ENCODE peak calls at places on chromosomes 2 and 18, in six cellular contexts. One of them, this sample, is unnamed.

GRCh38 chr2:10166489-10167295 is 44.2 kb downstream of the RRM2 start:
- DNase-seq in IMR-90: no peak
- DNase-seq in BJ: no peak
- DNase-seq in HEK293T: no peak
- DNase-seq in stimulated activated CD4-positive, alpha-beta T cell treated with anti-CD3 and anti-CD28 coated beads, Interleukin-2, amount 100 ng/mL, for 48 hours: no peak
- DNase-seq in stimulated activated CD8-positive, alpha-beta memory T cell treated with anti-CD3 and anti-CD28 coated beads, Interleukin-4, amount 100 ng/mL, for 1 hour: no peak
- DNase-seq in this sample: no peak

GRCh38 chr2:199261221-199261620 is 196.5 kb downstream of the SATB2 start:
- DNase-seq in IMR-90: peak
- DNase-seq in BJ: peak
- DNase-seq in HEK293T: no peak
- DNase-seq in stimulated activated CD4-positive, alpha-beta T cell treated with anti-CD3 and anti-CD28 coated beads, Interleukin-2, amount 100 ng/mL, for 48 hours: no peak
- DNase-seq in stimulated activated CD8-positive, alpha-beta memory T cell treated with anti-CD3 and anti-CD28 coated beads, Interleukin-4, amount 100 ng/mL, for 1 hour: no peak
- DNase-seq in this sample: no peak

GRCh38 chr2:240795468-240795867 is 24.6 kb downstream of the KIF1A start:
- DNase-seq in IMR-90: no peak
- DNase-seq in BJ: no peak
- DNase-seq in HEK293T: no peak
- DNase-seq in stimulated activated CD4-positive, alpha-beta T cell treated with anti-CD3 and anti-CD28 coated beads, Interleukin-2, amount 100 ng/mL, for 48 hours: no peak
- DNase-seq in stimulated activated CD8-positive, alpha-beta memory T cell treated with anti-CD3 and anti-CD28 coated beads, Interleukin-4, amount 100 ng/mL, for 1 hour: no peak
- DNase-seq in this sample: no peak

GRCh38 chr2:64296150-64296500 is 151.9 kb upstream of the PELI1 start:
- DNase-seq in IMR-90: no peak
- DNase-seq in BJ: no peak
- DNase-seq in HEK293T: no peak
- DNase-seq in stimulated activated CD4-positive, alpha-beta T cell treated with anti-CD3 and anti-CD28 coated beads, Interleukin-2, amount 100 ng/mL, for 48 hours: no peak
- DNase-seq in stimulated activated CD8-positive, alpha-beta memory T cell treated with anti-CD3 and anti-CD28 coated beads, Interleukin-4, amount 100 ng/mL, for 1 hour: no peak
- DNase-seq in this sample: no peak

GRCh38 chr2:174728096-174728495 is 36.2 kb downstream of the CHRNA1 start:
- DNase-seq in IMR-90: no peak
- DNase-seq in BJ: no peak
- DNase-seq in HEK293T: no peak
- DNase-seq in stimulated activated CD4-positive, alpha-beta T cell treated with anti-CD3 and anti-CD28 coated beads, Interleukin-2, amount 100 ng/mL, for 48 hours: no peak
- DNase-seq in stimulated activated CD8-positive, alpha-beta memory T cell treated with anti-CD3 and anti-CD28 coated beads, Interleukin-4, amount 100 ng/mL, for 1 hour: no peak
- DNase-seq in this sample: no peak

GRCh38 chr2:160516547-160517365 is 23.1 kb upstream of the RBMS1 start:
- DNase-seq in IMR-90: peak
- DNase-seq in BJ: no peak
- DNase-seq in HEK293T: no peak
- DNase-seq in stimulated activated CD4-positive, alpha-beta T cell treated with anti-CD3 and anti-CD28 coated beads, Interleukin-2, amount 100 ng/mL, for 48 hours: no peak
- DNase-seq in stimulated activated CD8-positive, alpha-beta memory T cell treated with anti-CD3 and anti-CD28 coated beads, Interleukin-4, amount 100 ng/mL, for 1 hour: no peak
- DNase-seq in this sample: no peak

GRCh38 chr2:159226059-159226461 is 60.4 kb downstream of the WDSUB1 start:
- DNase-seq in IMR-90: peak
- DNase-seq in BJ: no peak
- DNase-seq in HEK293T: no peak
- DNase-seq in stimulated activated CD4-positive, alpha-beta T cell treated with anti-CD3 and anti-CD28 coated beads, Interleukin-2, amount 100 ng/mL, for 48 hours: no peak
- DNase-seq in stimulated activated CD8-positive, alpha-beta memory T cell treated with anti-CD3 and anti-CD28 coated beads, Interleukin-4, amount 100 ng/mL, for 1 hour: no peak
- DNase-seq in this sample: no peak

GRCh38 chr18:47932170-47932569 is 1.7 kb upstream of the SMAD2 start:
- DNase-seq in IMR-90: no peak
- DNase-seq in BJ: no peak
- DNase-seq in HEK293T: no peak
- DNase-seq in stimulated activated CD4-positive, alpha-beta T cell treated with anti-CD3 and anti-CD28 coated beads, Interleukin-2, amount 100 ng/mL, for 48 hours: no peak
- DNase-seq in stimulated activated CD8-positive, alpha-beta memory T cell treated with anti-CD3 and anti-CD28 coated beads, Interleukin-4, amount 100 ng/mL, for 1 hour: no peak
- DNase-seq in this sample: no peak

GRCh38 chr2:25204190-25204838 is 35.9 kb upstream of the POMC start:
- DNase-seq in IMR-90: no peak
- DNase-seq in BJ: no peak
- DNase-seq in HEK293T: no peak
- DNase-seq in stimulated activated CD4-positive, alpha-beta T cell treated with anti-CD3 and anti-CD28 coated beads, Interleukin-2, amount 100 ng/mL, for 48 hours: no peak
- DNase-seq in stimulated activated CD8-positive, alpha-beta memory T cell treated with anti-CD3 and anti-CD28 coated beads, Interleukin-4, amount 100 ng/mL, for 1 hour: no peak
- DNase-seq in this sample: peak

GRCh38 chr2:82811946-82812345 is 1647.1 kb downstream of the SUCLG1 start:
- DNase-seq in IMR-90: no peak
- DNase-seq in BJ: no peak
- DNase-seq in HEK293T: no peak
- DNase-seq in stimulated activated CD4-positive, alpha-beta T cell treated with anti-CD3 and anti-CD28 coated beads, Interleukin-2, amount 100 ng/mL, for 48 hours: no peak
- DNase-seq in stimulated activated CD8-positive, alpha-beta memory T cell treated with anti-CD3 and anti-CD28 coated beads, Interleukin-4, amount 100 ng/mL, for 1 hour: no peak
- DNase-seq in this sample: no peak

GRCh38 chr2:11140492-11140891 is 14.8 kb upstream of the SLC66A3 start:
- DNase-seq in IMR-90: peak
- DNase-seq in BJ: peak
- DNase-seq in HEK293T: no peak
- DNase-seq in stimulated activated CD4-positive, alpha-beta T cell treated with anti-CD3 and anti-CD28 coated beads, Interleukin-2, amount 100 ng/mL, for 48 hours: no peak
- DNase-seq in stimulated activated CD8-positive, alpha-beta memory T cell treated with anti-CD3 and anti-CD28 coated beads, Interleukin-4, amount 100 ng/mL, for 1 hour: no peak
- DNase-seq in this sample: no peak

GRCh38 chr2:242038166-242038927 is 168.8 kb downstream of the RTP5 start:
- DNase-seq in IMR-90: no peak
- DNase-seq in BJ: no peak
- DNase-seq in HEK293T: no peak
- DNase-seq in stimulated activated CD4-positive, alpha-beta T cell treated with anti-CD3 and anti-CD28 coated beads, Interleukin-2, amount 100 ng/mL, for 48 hours: no peak
- DNase-seq in stimulated activated CD8-positive, alpha-beta memory T cell treated with anti-CD3 and anti-CD28 coated beads, Interleukin-4, amount 100 ng/mL, for 1 hour: no peak
- DNase-seq in this sample: no peak

GRCh38 chr2:240917684-240918257 is 11.6 kb downstream of the CROCC2 start:
- DNase-seq in IMR-90: no peak
- DNase-seq in BJ: no peak
- DNase-seq in HEK293T: no peak
- DNase-seq in stimulated activated CD4-positive, alpha-beta T cell treated with anti-CD3 and anti-CD28 coated beads, Interleukin-2, amount 100 ng/mL, for 48 hours: no peak
- DNase-seq in stimulated activated CD8-positive, alpha-beta memory T cell treated with anti-CD3 and anti-CD28 coated beads, Interleukin-4, amount 100 ng/mL, for 1 hour: no peak
- DNase-seq in this sample: no peak

GRCh38 chr2:191818725-191819333 is 28.1 kb downstream of the CAVIN2 start:
- DNase-seq in IMR-90: no peak
- DNase-seq in BJ: no peak
- DNase-seq in HEK293T: no peak
- DNase-seq in stimulated activated CD4-positive, alpha-beta T cell treated with anti-CD3 and anti-CD28 coated beads, Interleukin-2, amount 100 ng/mL, for 48 hours: no peak
- DNase-seq in stimulated activated CD8-positive, alpha-beta memory T cell treated with anti-CD3 and anti-CD28 coated beads, Interleukin-4, amount 100 ng/mL, for 1 hour: no peak
- DNase-seq in this sample: no peak

GRCh38 chr2:186426153-186427016 is 59.7 kb upstream of the ZC3H15 start:
- DNase-seq in IMR-90: no peak
- DNase-seq in BJ: no peak
- DNase-seq in HEK293T: no peak
- DNase-seq in stimulated activated CD4-positive, alpha-beta T cell treated with anti-CD3 and anti-CD28 coated beads, Interleukin-2, amount 100 ng/mL, for 48 hours: no peak
- DNase-seq in stimulated activated CD8-positive, alpha-beta memory T cell treated with anti-CD3 and anti-CD28 coated beads, Interleukin-4, amount 100 ng/mL, for 1 hour: no peak
- DNase-seq in this sample: peak

GRCh38 chr2:11082880-11083279 is 72.4 kb upstream of the SLC66A3 start:
- DNase-seq in IMR-90: peak
- DNase-seq in BJ: no peak
- DNase-seq in HEK293T: no peak
- DNase-seq in stimulated activated CD4-positive, alpha-beta T cell treated with anti-CD3 and anti-CD28 coated beads, Interleukin-2, amount 100 ng/mL, for 48 hours: no peak
- DNase-seq in stimulated activated CD8-positive, alpha-beta memory T cell treated with anti-CD3 and anti-CD28 coated beads, Interleukin-4, amount 100 ng/mL, for 1 hour: no peak
- DNase-seq in this sample: no peak

GRCh38 chr2:112048887-112049286 is 6.2 kb upstream of the TMEM87B start:
- DNase-seq in IMR-90: peak
- DNase-seq in BJ: peak
- DNase-seq in HEK293T: peak
- DNase-seq in stimulated activated CD4-positive, alpha-beta T cell treated with anti-CD3 and anti-CD28 coated beads, Interleukin-2, amount 100 ng/mL, for 48 hours: peak
- DNase-seq in stimulated activated CD8-positive, alpha-beta memory T cell treated with anti-CD3 and anti-CD28 coated beads, Interleukin-4, amount 100 ng/mL, for 1 hour: no peak
- DNase-seq in this sample: no peak

GRCh38 chr2:46448111-46448510 is 31.3 kb upstream of the TMEM247 start:
- DNase-seq in IMR-90: no peak
- DNase-seq in BJ: no peak
- DNase-seq in HEK293T: no peak
- DNase-seq in stimulated activated CD4-positive, alpha-beta T cell treated with anti-CD3 and anti-CD28 coated beads, Interleukin-2, amount 100 ng/mL, for 48 hours: no peak
- DNase-seq in stimulated activated CD8-positive, alpha-beta memory T cell treated with anti-CD3 and anti-CD28 coated beads, Interleukin-4, amount 100 ng/mL, for 1 hour: no peak
- DNase-seq in this sample: no peak

GRCh38 chr2:40758778-40759177 is 306.9 kb upstream of the SLC8A1 start:
- DNase-seq in IMR-90: peak
- DNase-seq in BJ: no peak
- DNase-seq in HEK293T: no peak
- DNase-seq in stimulated activated CD4-positive, alpha-beta T cell treated with anti-CD3 and anti-CD28 coated beads, Interleukin-2, amount 100 ng/mL, for 48 hours: no peak
- DNase-seq in stimulated activated CD8-positive, alpha-beta memory T cell treated with anti-CD3 and anti-CD28 coated beads, Interleukin-4, amount 100 ng/mL, for 1 hour: no peak
- DNase-seq in this sample: no peak

GRCh38 chr2:95077521-95077807 is 44.1 kb downstream of the MRPS5 start:
- DNase-seq in IMR-90: no peak
- DNase-seq in BJ: no peak
- DNase-seq in HEK293T: no peak
- DNase-seq in stimulated activated CD4-positive, alpha-beta T cell treated with anti-CD3 and anti-CD28 coated beads, Interleukin-2, amount 100 ng/mL, for 48 hours: no peak
- DNase-seq in stimulated activated CD8-positive, alpha-beta memory T cell treated with anti-CD3 and anti-CD28 coated beads, Interleukin-4, amount 100 ng/mL, for 1 hour: no peak
- DNase-seq in this sample: no peak

GRCh38 chr2:235594041-235594440 is 100.2 kb downstream of the AGAP1 start:
- DNase-seq in IMR-90: peak
- DNase-seq in BJ: no peak
- DNase-seq in HEK293T: peak
- DNase-seq in stimulated activated CD4-positive, alpha-beta T cell treated with anti-CD3 and anti-CD28 coated beads, Interleukin-2, amount 100 ng/mL, for 48 hours: no peak
- DNase-seq in stimulated activated CD8-positive, alpha-beta memory T cell treated with anti-CD3 and anti-CD28 coated beads, Interleukin-4, amount 100 ng/mL, for 1 hour: no peak
- DNase-seq in this sample: peak

GRCh38 chr2:104856086-104856972 is 2.4 kb downstream of the POU3F3 start:
- DNase-seq in IMR-90: no peak
- DNase-seq in BJ: no peak
- DNase-seq in HEK293T: no peak
- DNase-seq in stimulated activated CD4-positive, alpha-beta T cell treated with anti-CD3 and anti-CD28 coated beads, Interleukin-2, amount 100 ng/mL, for 48 hours: no peak
- DNase-seq in stimulated activated CD8-positive, alpha-beta memory T cell treated with anti-CD3 and anti-CD28 coated beads, Interleukin-4, amount 100 ng/mL, for 1 hour: no peak
- DNase-seq in this sample: no peak

GRCh38 chr2:61759718-61760117 is 94.1 kb downstream of the FAM161A start:
- DNase-seq in IMR-90: peak
- DNase-seq in BJ: peak
- DNase-seq in HEK293T: no peak
- DNase-seq in stimulated activated CD4-positive, alpha-beta T cell treated with anti-CD3 and anti-CD28 coated beads, Interleukin-2, amount 100 ng/mL, for 48 hours: no peak
- DNase-seq in stimulated activated CD8-positive, alpha-beta memory T cell treated with anti-CD3 and anti-CD28 coated beads, Interleukin-4, amount 100 ng/mL, for 1 hour: no peak
- DNase-seq in this sample: no peak

GRCh38 chr2:9738718-9739496 is 104.4 kb upstream of the TAF1B start:
- DNase-seq in IMR-90: no peak
- DNase-seq in BJ: no peak
- DNase-seq in HEK293T: no peak
- DNase-seq in stimulated activated CD4-positive, alpha-beta T cell treated with anti-CD3 and anti-CD28 coated beads, Interleukin-2, amount 100 ng/mL, for 48 hours: no peak
- DNase-seq in stimulated activated CD8-positive, alpha-beta memory T cell treated with anti-CD3 and anti-CD28 coated beads, Interleukin-4, amount 100 ng/mL, for 1 hour: no peak
- DNase-seq in this sample: no peak

GRCh38 chr2:56229397-56230060 is 45.7 kb downstream of the CCDC85A start:
- DNase-seq in IMR-90: no peak
- DNase-seq in BJ: no peak
- DNase-seq in HEK293T: no peak
- DNase-seq in stimulated activated CD4-positive, alpha-beta T cell treated with anti-CD3 and anti-CD28 coated beads, Interleukin-2, amount 100 ng/mL, for 48 hours: no peak
- DNase-seq in stimulated activated CD8-positive, alpha-beta memory T cell treated with anti-CD3 and anti-CD28 coated beads, Interleukin-4, amount 100 ng/mL, for 1 hour: no peak
- DNase-seq in this sample: no peak

GRCh38 chr2:160205511-160205910 is 5.4 kb upstream of the ITGB6 start:
- DNase-seq in IMR-90: peak
- DNase-seq in BJ: peak
- DNase-seq in HEK293T: no peak
- DNase-seq in stimulated activated CD4-positive, alpha-beta T cell treated with anti-CD3 and anti-CD28 coated beads, Interleukin-2, amount 100 ng/mL, for 48 hours: no peak
- DNase-seq in stimulated activated CD8-positive, alpha-beta memory T cell treated with anti-CD3 and anti-CD28 coated beads, Interleukin-4, amount 100 ng/mL, for 1 hour: no peak
- DNase-seq in this sample: no peak

GRCh38 chr2:101863534-101863933 is 128.2 kb upstream of the IL1R2 start:
- DNase-seq in IMR-90: no peak
- DNase-seq in BJ: no peak
- DNase-seq in HEK293T: no peak
- DNase-seq in stimulated activated CD4-positive, alpha-beta T cell treated with anti-CD3 and anti-CD28 coated beads, Interleukin-2, amount 100 ng/mL, for 48 hours: no peak
- DNase-seq in stimulated activated CD8-positive, alpha-beta memory T cell treated with anti-CD3 and anti-CD28 coated beads, Interleukin-4, amount 100 ng/mL, for 1 hour: no peak
- DNase-seq in this sample: no peak

GRCh38 chr2:46229134-46230063 is 67.8 kb upstream of the EPAS1 start:
- DNase-seq in IMR-90: peak
- DNase-seq in BJ: no peak
- DNase-seq in HEK293T: no peak
- DNase-seq in stimulated activated CD4-positive, alpha-beta T cell treated with anti-CD3 and anti-CD28 coated beads, Interleukin-2, amount 100 ng/mL, for 48 hours: no peak
- DNase-seq in stimulated activated CD8-positive, alpha-beta memory T cell treated with anti-CD3 and anti-CD28 coated beads, Interleukin-4, amount 100 ng/mL, for 1 hour: no peak
- DNase-seq in this sample: no peak